ENCODE peak calls at places on chromosomes 7 and 10, in ten cellular contexts. J, V, G, Q, T, P, S, M, U and I are unnamed samples.

GRCh38 chr7:102170417-102170970 is 116.2 kb upstream of the SH2B2 start:
- DNase-seq in S (no peak), P (peak; percentile 27), T (no peak), V (no peak), U (no peak), Q (no peak), M (no peak), J (no peak), G (peak; percentile 27), I (no peak)

GRCh38 chr10:12914111-12914510 is 87.4 kb downstream of the CCDC3 start:
- DNase-seq in G (no peak), T (no peak), M (peak; percentile 20), P (no peak), J (no peak), V (no peak), Q (no peak), S (no peak), U (no peak), I (no peak)

GRCh38 chr10:88781206-88781605 is 21.3 kb upstream of the LIPM start:
- DNase-seq in M (no peak), G (no peak), J (no peak), T (no peak), S (no peak), Q (no peak), U (no peak), V (peak; percentile 74), P (no peak), I (no peak)

GRCh38 chr10:71460615-71461014 is 63.9 kb downstream of the CDH23 start:
- DNase-seq in J (no peak), V (no peak), S (no peak), U (no peak), T (no peak), Q (no peak), P (no peak), G (no peak), M (no peak), I (no peak)

GRCh38 chr7:42214063-42214679 is 22.8 kb downstream of the GLI3 start:
- DNase-seq in V (no peak), G (no peak), Q (no peak), J (no peak), S (no peak), U (no peak), P (no peak), T (no peak), M (no peak), I (no peak)

GRCh38 chr10:113679463-113680171 is at the start of gene CASP7:
- DNase-seq in J (peak; percentile 60), T (peak; percentile 87), P (peak; percentile 74), U (peak; percentile 4), G (peak; percentile 21), V (peak; percentile 91), S (peak; percentile 94), Q (peak; percentile 88), M (peak; percentile 85), I (peak; percentile 90)

GRCh38 chr10:109126016-109126415 is 797.3 kb downstream of the XPNPEP1 start:
- DNase-seq in G (no peak), S (no peak), Q (no peak), J (no peak), V (peak; percentile 1), P (no peak), T (peak; percentile 66), M (peak; percentile 12), U (no peak), I (no peak)

GRCh38 chr7:44196450-44196872 is 4.3 kb upstream of the YKT6 start:
- DNase-seq in S (no peak), M (peak; percentile 63), Q (no peak), U (peak; percentile 12), G (peak; percentile 23), J (no peak), T (peak; percentile 90), V (peak; percentile 83), P (peak; percentile 69), I (peak; percentile 67)

GRCh38 chr10:3090914-3091313 is 23.6 kb downstream of the PFKP start:
- DNase-seq in T (peak; percentile 64), M (peak; percentile 82), S (peak; percentile 75), V (peak; percentile 66), G (no peak), P (peak; percentile 83), Q (peak; percentile 73), J (no peak), U (no peak), I (no peak)

GRCh38 chr10:118057351-118057750 is 10.6 kb upstream of the RAB11FIP2 start:
- DNase-seq in Q (no peak), U (no peak), V (no peak), J (no peak), P (no peak), G (no peak), T (no peak), M (no peak), S (no peak), I (no peak)

GRCh38 chr10:103804866-103805265 is 50.5 kb downstream of the SH3PXD2A start:
- DNase-seq in J (no peak), Q (peak; percentile 12), U (no peak), T (no peak), S (no peak), P (no peak), M (no peak), V (no peak), G (no peak), I (no peak)